ENCODE peak calls at places on chromosomes 16 and 17, in four cellular contexts. Q, A, B and Y are unnamed samples.

GRCh38 chr16:29734826-29735225 is 11.0 kb downstream of the C16orf54 start:
- DNase-seq in Q (no peak), A (no peak), B (no peak), Y (no peak)

GRCh38 chr16:84868829-84869457 is 49.2 kb downstream of the CRISPLD2 start:
- DNase-seq in Q (no peak), A (no peak), B (no peak), Y (peak; percentile 8)

GRCh38 chr17:39576187-39576586 is 31.5 kb downstream of the NEUROD2 start:
- DNase-seq in Q (no peak), A (no peak), B (no peak), Y (no peak)

GRCh38 chr17:37273419-37274051 is 102.2 kb upstream of the C17orf78 start:
- DNase-seq in Q (no peak), A (no peak), B (no peak), Y (no peak)

GRCh38 chr16:60127196-60127595 is 1393.1 kb upstream of the GOT2 start:
- DNase-seq in Q (no peak), A (no peak), B (no peak), Y (no peak)

GRCh38 chr17:78374631-78375274 is 3.7 kb upstream of the PGS1 start:
- DNase-seq in Q (peak; percentile 19), A (no peak), B (no peak), Y (no peak)

GRCh38 chr16:83109736-83110135 is 483.0 kb downstream of the CDH13 start:
- DNase-seq in Q (no peak), A (no peak), B (no peak), Y (no peak)

GRCh38 chr16:49277766-49278566 is 3.7 kb downstream of the CBLN1 start:
- DNase-seq in Q (no peak), A (no peak), B (no peak), Y (no peak)

GRCh38 chr16:48420437-48420836 is 35.2 kb upstream of the SIAH1 start:
- DNase-seq in Q (no peak), A (no peak), B (no peak), Y (no peak)

GRCh38 chr16:3695610-3696369 is 21.5 kb downstream of the TRAP1 start:
- DNase-seq in Q (peak; percentile 90), A (no peak), B (peak; percentile 84), Y (no peak)

GRCh38 chr16:88924834-88925539 is 52.0 kb downstream of the CBFA2T3 start:
- DNase-seq in Q (peak; percentile 77), A (peak; percentile 76), B (peak; percentile 81), Y (no peak)
- TF ChIP-seq CTCF in Q (peak; percentile 43), A (no peak), B (no peak), Y (peak; percentile 38)

GRCh38 chr16:88767546-88767945 is 17.5 kb downstream of the PIEZO1 start:
- DNase-seq in Q (no peak), A (no peak), B (no peak), Y (no peak)
- H3K4me3 ChIP-seq in Q (no peak overlapping the region), A (no peak overlapping the region), B (no peak overlapping the region), Y (no peak overlapping the region)

GRCh38 chr17:22145605-22146178 is 453.4 kb downstream of the KCNJ18 start:
- DNase-seq in Q (no peak), A (no peak), B (no peak), Y (no peak)

GRCh38 chr17:22138861-22139469 is 446.6 kb downstream of the KCNJ18 start:
- DNase-seq in Q (no peak), A (no peak), B (no peak), Y (no peak)

GRCh38 chr17:22142091-22142490 is 449.8 kb downstream of the KCNJ18 start:
- DNase-seq in Q (no peak), A (no peak), B (no peak), Y (no peak)
- H3K9me3 ChIP-seq in Q (no peaks in the 10 kb centered on the region), A (no peaks in the 10 kb centered on the region), B (no peaks in the 10 kb centered on the region), Y (no peaks in the 10 kb centered on the region)

GRCh38 chr16:69138608-69139007 is 6.2 kb downstream of the UTP4 start:
- DNase-seq in Q (no peak), A (no peak), B (no peak), Y (no peak)

GRCh38 chr16:69145658-69146057 is 13.2 kb downstream of the UTP4 start:
- DNase-seq in Q (peak; percentile 85), A (peak; percentile 81), B (peak; percentile 69), Y (no peak)

GRCh38 chr16:69141936-69142335 is 9.5 kb downstream of the UTP4 start:
- DNase-seq in Q (no peak), A (no peak), B (no peak), Y (no peak)

GRCh38 chr16:69141014-69141413 is 8.6 kb downstream of the UTP4 start:
- DNase-seq in Q (no peak), A (no peak), B (no peak), Y (no peak)

DNA sequence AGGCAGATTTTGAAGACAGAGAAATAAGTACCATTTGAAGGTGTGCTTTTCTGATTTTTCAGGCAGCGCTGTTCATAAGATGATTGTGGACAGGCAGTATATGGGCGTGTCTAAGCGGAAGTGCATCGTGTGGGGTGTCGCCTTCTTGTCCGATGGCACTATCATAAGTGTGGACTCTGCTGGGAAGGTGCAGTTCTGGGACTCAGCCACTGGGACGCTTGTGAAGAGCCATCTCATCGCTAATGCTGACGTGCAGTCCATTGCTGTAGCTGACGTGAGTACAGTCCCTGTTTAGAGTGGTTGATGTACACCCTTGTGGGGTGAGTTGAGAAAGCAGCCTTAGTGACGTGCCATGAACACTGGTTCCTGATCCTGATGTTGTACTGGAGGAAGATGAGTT is 10.7 kb downstream of the UTP4 start:
- DNase-seq in Q (no peak), A (no peak), B (no peak), Y (no peak)
- TF ChIP-seq CTCF in Q (no peak), A (no peak), B (no peak), Y (no peak)

DNA sequence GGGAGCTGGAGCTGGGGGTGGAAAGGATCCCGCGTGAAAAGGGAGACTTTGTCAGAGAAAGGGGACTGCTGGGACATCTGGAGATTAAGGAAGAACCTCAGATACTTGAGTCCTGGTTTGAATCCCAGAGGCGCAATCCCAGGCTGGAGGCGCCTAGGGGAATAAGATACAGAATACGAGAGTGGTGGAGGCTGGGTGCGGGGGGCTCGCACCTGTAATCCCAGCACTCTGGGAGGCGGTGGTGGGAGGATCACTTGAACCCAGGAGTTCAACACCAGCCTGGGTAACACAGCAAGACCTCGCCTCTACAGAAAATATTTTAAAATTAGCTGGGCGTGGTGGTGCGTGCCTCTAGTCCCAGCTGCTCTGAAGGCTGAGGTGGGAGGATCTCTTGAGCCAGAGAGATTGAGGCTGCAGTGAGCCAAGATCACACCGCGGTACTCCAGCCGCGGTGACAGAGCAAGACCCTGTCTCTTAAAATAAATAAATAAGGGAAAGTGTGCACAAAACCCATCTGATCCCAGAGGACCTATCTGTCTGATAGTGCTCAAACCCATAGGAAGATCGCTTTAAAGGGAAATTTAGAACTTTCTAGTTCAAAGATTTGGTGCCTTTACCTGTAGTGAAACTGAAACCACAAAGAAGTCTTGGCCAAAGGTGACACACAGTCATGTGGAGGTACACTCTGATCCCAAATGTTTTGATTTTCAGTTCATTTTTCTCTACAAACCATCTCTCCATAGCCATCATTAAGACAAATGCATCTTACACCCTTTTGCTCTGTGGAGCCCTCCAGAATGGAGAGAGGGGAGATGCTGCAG is 625 bp upstream of the SCRN2 start:
- DNase-seq in Q (no peak), A (no peak), B (no peak), Y (no peak)
- H3K4me3 ChIP-seq in Q (no peak overlapping the region), A (peak overlapping the region; percentile 83), B (no peak overlapping the region), Y (peak overlapping the region; percentile 87)

GRCh38 chr17:21817791-21818364 is 125.6 kb downstream of the KCNJ18 start:
- DNase-seq in Q (no peak), A (no peak), B (no peak), Y (no peak)
- H3K9me3 ChIP-seq in Q (no peaks in the 10 kb centered on the region), A (no peaks in the 10 kb centered on the region), B (no peaks in the 10 kb centered on the region), Y (peaks cover 4% of the 10 kb centered on the region)